ENCODE peak calls at places on chromosome 2, in six cellular contexts. E is T-helper 2 cell; I is hepatic stellate cell; L is tibial nerve; G is CD4-positive, alpha-beta memory T cell; B is NCI-H1105. K is an unnamed sample.

GRCh38 chr2:33230877-33231276 is 245.6 kb upstream of the RASGRP3 start:
- DNase-seq in E (no peak), I (no peak), L (no peak), G (no peak), B (no peak), K (no peak)

GRCh38 chr2:127614731-127615130 is 31.2 kb upstream of the GPR17 start:
- DNase-seq in E (no peak), I (peak; percentile 55), L (no peak), G (no peak), B (no peak), K (no peak)

GRCh38 chr2:75157435-75157834 is 41.9 kb downstream of the TACR1 start:
- DNase-seq in E (no peak), I (peak; percentile 25), L (no peak), G (no peak), B (no peak), K (no peak)

GRCh38 chr2:239772721-239773120 is 252.4 kb downstream of the NDUFA10 start:
- DNase-seq in E (no peak), I (no peak), L (no peak), G (no peak), B (no peak), K (no peak)

GRCh38 chr2:149037851-149038250 is 648 bp upstream of the LYPD6B start:
- DNase-seq in E (no peak), I (no peak), L (no peak), G (no peak), B (no peak), K (no peak)

GRCh38 chr2:174590928-174591648 is 6.5 kb downstream of the WIPF1 start:
- DNase-seq in E (no peak), I (peak; percentile 30), L (no peak), G (no peak), B (no peak), K (no peak)

GRCh38 chr2:225471492-225471891 is 72.0 kb downstream of the NYAP2 start:
- DNase-seq in E (no peak), I (no peak), L (no peak), G (no peak), B (no peak), K (no peak)

GRCh38 chr2:241069821-241070281 is 32.2 kb downstream of the MTERF4 start:
- DNase-seq in E (no peak), I (no peak), L (no peak), G (no peak), B (no peak), K (no peak)

GRCh38 chr2:178427458-178427857 is 23.5 kb downstream of the PRKRA start:
- DNase-seq in E (no peak), I (no peak), L (no peak), G (no peak), B (no peak), K (no peak)

GRCh38 chr2:58896600-58896999 is 655.5 kb upstream of the FANCL start:
- DNase-seq in E (no peak), I (no peak), L (peak; percentile 7), G (no peak), B (no peak), K (no peak)

GRCh38 chr2:223723954-223724411 is 113.4 kb downstream of the AP1S3 start:
- DNase-seq in E (no peak), I (no peak), L (no peak), G (no peak), B (no peak), K (no peak)